ENCODE peak calls at places on chromosomes 12 and 14, in seven cellular contexts. V is cardiac fibroblast, G is H1, S is mesendoderm, M is pancreas, Z is tibial artery, K is psoas muscle. D is an unnamed sample.

GRCh38 chr12:113260127-113260526 is 38.9 kb downstream of the TPCN1 start:
- DNase-seq in G (no peak), K (peak), S (no peak), Z (no peak), M (no peak), V (no peak), D (no peak)

GRCh38 chr14:85241022-85241880 is 288.7 kb upstream of the FLRT2 start:
- DNase-seq in K (no peak), V (no peak), M (peak), G (no peak), Z (no peak), S (no peak), D (no peak)

GRCh38 chr14:57979376-57980048 is 113.6 kb upstream of the SLC35F4 start:
- DNase-seq in V (no peak), Z (no peak), K (no peak), G (no peak), M (no peak), S (no peak), D (no peak)

GRCh38 chr14:90559811-90560492 is 163.1 kb downstream of the CALM1 start:
- DNase-seq in V (no peak), Z (no peak), G (no peak), S (peak), K (peak), M (no peak), D (no peak)

GRCh38 chr14:26137161-26137560 is 460.7 kb downstream of the NOVA1 start:
- DNase-seq in Z (no peak), K (no peak), S (no peak), M (no peak), G (no peak), V (no peak), D (no peak)

GRCh38 chr12:47088021-47088944 is 8.5 kb upstream of the AMIGO2 start:
- DNase-seq in S (no peak), K (no peak), Z (no peak), G (no peak), M (no peak), V (peak), D (no peak)

GRCh38 chr12:87439990-87440827 is 589.0 kb downstream of the C12orf50 start:
- DNase-seq in K (no peak), S (peak), M (no peak), Z (no peak), G (no peak), V (peak), D (no peak)

GRCh38 chr12:2691340-2692111 is 103.2 kb upstream of the FKBP4 start:
- DNase-seq in K (no peak), S (peak), G (no peak), V (no peak), Z (no peak), M (no peak), D (no peak)

GRCh38 chr12:113298861-113299545 is 35.9 kb downstream of the SLC8B1 start:
- DNase-seq in G (no peak), V (peak), K (peak), Z (peak), S (no peak), M (peak), D (no peak)

GRCh38 chr12:65269603-65270002 is 8.9 kb upstream of the MSRB3 start:
- DNase-seq in K (no peak), Z (no peak), V (peak), M (no peak), G (no peak), S (no peak), D (no peak)

GRCh38 chr12:127903146-127903545 is 363.8 kb upstream of the TMEM132C start:
- DNase-seq in K (no peak), S (peak), G (peak), Z (no peak), V (no peak), M (no peak), D (peak)

GRCh38 chr14:24194873-24195185 is 412 bp downstream of the TM9SF1 start:
- DNase-seq in Z (no peak), S (no peak), M (no peak), G (no peak), K (no peak), V (no peak), D (no peak)

GRCh38 chr14:24196071-24197061 is 1.1 kb upstream of the TM9SF1 start:
- DNase-seq in K (no peak), M (no peak), Z (no peak), V (peak), S (peak), G (no peak), D (no peak)

GRCh38 chr14:24198845-24199524 is 3.7 kb upstream of the TM9SF1 start:
- DNase-seq in S (no peak), G (no peak), K (no peak), Z (no peak), M (no peak), V (no peak), D (no peak)

GRCh38 chr14:24195186-24196070 is at the start of gene TM9SF1:
- DNase-seq in V (peak), M (peak), Z (peak), G (peak), K (peak), S (peak), D (peak)

DNA sequence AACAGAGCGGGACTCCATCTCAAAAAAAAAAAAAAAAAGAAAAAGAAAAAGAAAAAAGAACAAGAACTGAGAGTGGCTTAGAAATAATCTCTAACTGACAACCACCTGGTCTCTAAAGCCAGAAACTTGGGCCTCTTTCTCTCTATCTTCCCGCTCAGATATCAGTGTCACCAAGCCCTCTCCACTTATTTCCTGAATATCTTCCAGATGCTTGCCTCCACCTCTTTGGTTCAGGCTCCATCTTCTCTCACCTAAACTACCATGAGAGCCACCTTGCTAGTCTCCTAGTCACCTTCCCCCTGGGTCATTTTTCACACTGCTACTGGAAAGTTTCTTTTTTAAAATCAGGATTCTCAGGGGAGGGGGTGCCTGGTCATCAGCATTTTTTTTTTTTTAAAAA is 1.8 kb upstream of the TM9SF1 start:
- DNase-seq in Z (no peak), G (no peak), V (no peak), M (no peak), K (no peak), S (no peak), D (no peak)
- H3K4me3 ChIP-seq in Z (peak), G (no peak), V (no peak), M (peak), K (peak), S (no peak), D (no peak)

GRCh38 chr14:60651936-60652673 is 2.8 kb upstream of the SIX1 start:
- DNase-seq in K (peak), G (no peak), V (peak), S (peak), M (no peak), Z (no peak), D (no peak)

GRCh38 chr14:60653709-60654161 is 4.5 kb upstream of the SIX1 start:
- DNase-seq in Z (no peak), M (no peak), V (no peak), S (peak), K (no peak), G (no peak), D (no peak)

GRCh38 chr14:60653388-60653690 is 4.1 kb upstream of the SIX1 start:
- DNase-seq in M (no peak), G (no peak), S (peak), V (no peak), K (no peak), Z (no peak), D (no peak)

GRCh38 chr14:60651051-60651935 is 2.0 kb upstream of the SIX1 start:
- DNase-seq in M (no peak), G (no peak), V (no peak), Z (no peak), K (no peak), S (no peak), D (no peak)

GRCh38 chr14:60652674-60653387 is 3.6 kb upstream of the SIX1 start:
- DNase-seq in G (no peak), V (no peak), M (no peak), K (no peak), Z (no peak), S (no peak), D (no peak)
- H3K4me3 ChIP-seq in G (no peak), V (no peak), M (no peak), K (peak), Z (no peak), S (no peak), D (peak)

GRCh38 chr14:100587248-100587762 is at the start of gene BEGAIN:
- DNase-seq in S (no peak), Z (no peak), M (no peak), G (no peak), K (peak), V (no peak), D (no peak)

GRCh38 chr14:100588671-100589070 is 1.5 kb upstream of the BEGAIN start:
- DNase-seq in V (no peak), Z (peak), S (no peak), G (no peak), K (peak), M (no peak), D (no peak)

GRCh38 chr14:100586520-100587247 is 533 bp downstream of the BEGAIN start:
- DNase-seq in G (no peak), K (peak), S (no peak), M (no peak), V (peak), Z (peak), D (no peak)

GRCh38 chr14:100589071-100589759 is 2.0 kb upstream of the BEGAIN start:
- DNase-seq in G (no peak), M (no peak), K (peak), Z (peak), S (no peak), V (no peak), D (no peak)

DNA sequence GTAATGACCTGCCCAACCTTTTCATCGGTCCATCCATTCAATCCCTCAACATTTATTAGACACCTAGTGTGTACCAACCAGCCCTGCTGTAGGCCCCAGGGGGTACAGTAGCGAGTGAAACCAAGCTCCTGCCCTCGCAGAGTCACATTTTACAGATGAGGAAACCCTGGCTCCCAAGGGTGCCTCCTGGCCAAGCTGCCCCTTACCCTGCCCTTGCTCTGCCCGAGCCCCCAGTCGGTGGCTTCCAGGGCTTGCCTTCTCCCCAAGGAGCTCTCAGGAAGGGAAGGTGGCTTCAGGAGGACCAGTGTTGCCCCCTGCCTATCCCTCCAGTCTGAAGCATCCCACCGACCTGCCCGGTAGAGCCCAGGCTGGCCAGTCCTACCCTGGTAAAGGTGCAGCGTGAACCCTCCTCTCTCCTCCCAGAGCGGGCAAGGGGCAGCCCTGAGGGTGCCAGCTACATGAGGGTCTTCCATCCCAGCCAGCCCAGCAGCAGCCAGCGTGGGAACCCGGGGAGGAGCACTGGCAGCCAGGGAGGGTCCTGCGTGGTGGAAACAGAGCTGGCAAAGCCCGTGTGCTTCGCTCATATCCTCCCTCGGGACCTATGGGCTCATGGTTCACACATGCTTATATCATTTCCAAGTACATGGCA is 670 bp upstream of the BEGAIN start:
- DNase-seq in V (peak), M (no peak), G (no peak), Z (peak), K (peak), S (no peak), D (no peak)
- H3K4me3 ChIP-seq in V (no peak), M (peak), G (peak), Z (no peak), K (no peak), S (no peak), D (no peak)

GRCh38 chr12:53988519-53989226 is 3.7 kb downstream of the HOXC10 start:
- DNase-seq in G (no peak), Z (no peak), M (no peak), V (no peak), K (peak), S (no peak), D (no peak)
- H3K4me3 ChIP-seq in G (no peak), Z (peak), M (no peak), V (no peak), K (peak), S (no peak), D (no peak)

GRCh38 chr12:57743769-57744168 is 1.1 kb upstream of the TSPAN31 start:
- DNase-seq in G (no peak), M (no peak), S (no peak), Z (no peak), V (no peak), K (no peak), D (no peak)
- H3K4me3 ChIP-seq in G (no peak), M (no peak), S (no peak), Z (no peak), V (no peak), K (peak), D (no peak)

GRCh38 chr12:125055591-125055990 is 9.6 kb upstream of the AACS start:
- DNase-seq in Z (no peak), G (no peak), V (no peak), S (no peak), M (no peak), K (no peak), D (no peak)

GRCh38 chr12:125053821-125054220 is 11.4 kb upstream of the AACS start:
- DNase-seq in V (peak), Z (no peak), G (no peak), S (no peak), M (no peak), K (peak), D (no peak)

GRCh38 chr12:125050868-125051267 is 14.4 kb upstream of the AACS start:
- DNase-seq in G (no peak), Z (no peak), V (no peak), S (no peak), K (no peak), M (no peak), D (no peak)

GRCh38 chr12:125056306-125056705 is 8.9 kb upstream of the AACS start:
- DNase-seq in V (no peak), S (no peak), K (no peak), M (no peak), Z (no peak), G (no peak), D (no peak)

DNA sequence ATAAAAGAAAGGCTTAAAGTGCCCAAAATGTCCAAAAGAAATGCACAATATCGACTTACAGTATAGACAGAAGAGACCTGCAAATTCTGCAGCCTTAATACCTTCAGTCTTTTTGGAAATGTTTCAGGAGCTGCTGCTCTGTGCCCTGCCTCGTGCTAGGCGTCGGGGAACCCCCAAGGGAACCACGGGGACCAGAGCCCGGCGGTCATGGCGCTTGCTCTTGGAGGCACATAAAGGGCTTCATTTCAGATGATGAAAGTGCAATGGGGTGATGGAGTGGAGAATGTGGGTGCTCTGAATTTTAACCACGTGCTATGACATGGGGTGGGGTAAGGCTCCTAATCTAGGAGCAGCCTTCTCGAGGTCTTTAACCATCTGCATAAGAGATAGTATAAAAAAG is 14.8 kb upstream of the AACS start:
- DNase-seq in S (no peak), V (no peak), Z (no peak), G (no peak), K (no peak), M (no peak), D (no peak)
- H3K4me3 ChIP-seq in S (no peak), V (no peak), Z (no peak), G (no peak), K (no peak), M (no peak), D (no peak)

D was measured in AG09309.